ENCODE peak calls at places on chromosomes 6 and 20, in six cellular contexts. O is Calu3, U is NCI-H2029, R is GM12878, X is globus pallidus, H is endothelial cell. J is an unnamed sample.

GRCh38 chr6:65081713-65082210 is 625.3 kb downstream of the EYS start:
- DNase-seq in X (no peak), U (no peak), O (no peak), H (no peak), R (no peak), J (no peak)

GRCh38 chr20:53957421-53958172 is 112.8 kb downstream of the BCAS1 start:
- DNase-seq in R (no peak), H (no peak), U (no peak), X (no peak), O (no peak), J (no peak)

GRCh38 chr6:167699141-167700036 is 127.3 kb upstream of the AFDN start:
- DNase-seq in R (peak), U (no peak), O (peak), X (no peak), H (peak), J (peak)

GRCh38 chr20:1674990-1675389 is 17.4 kb upstream of the SIRPG start:
- DNase-seq in O (no peak), X (no peak), U (no peak), R (no peak), H (no peak), J (no peak)

GRCh38 chr20:24565952-24566351 is 96.5 kb downstream of the SYNDIG1 start:
- DNase-seq in R (no peak), O (no peak), X (no peak), H (no peak), U (no peak), J (no peak)

GRCh38 chr6:165184192-165184979 is 125.0 kb downstream of the C6orf118 start:
- DNase-seq in O (no peak), H (no peak), U (peak), R (no peak), X (peak), J (no peak)

GRCh38 chr6:25732468-25733198 is 21.9 kb upstream of the SLC17A4 start:
- DNase-seq in U (no peak), R (no peak), O (no peak), X (no peak), H (no peak), J (no peak)

GRCh38 chr6:11043961-11044711 is at the start of gene ELOVL2:
- DNase-seq in X (no peak), U (peak), O (peak), R (no peak), H (peak), J (peak)

GRCh38 chr20:35326021-35326731 is 34.0 kb upstream of the FAM83C start:
- DNase-seq in H (no peak), R (no peak), X (peak), U (no peak), O (no peak), J (no peak)

J was measured in GM06990.